ENCODE peak calls at places on chromosomes 4 and X, in four cellular contexts. W is HepG2, O is K562, L is GM12878. H is an unnamed sample.

GRCh38 chr4:10730019-10730418 is 45.5 kb upstream of the CLNK start:
- DNase-seq in W (no peak), O (no peak), L (peak), H (no peak)

GRCh38 chrX:123083924-123084323 is 100.2 kb upstream of the GRIA3 start:
- DNase-seq in L (no peak), O (no peak), W (no peak), H (no peak)

GRCh38 chr4:182017038-182017437 is 226.2 kb upstream of the TENM3 start:
- DNase-seq in L (no peak), W (no peak), O (no peak), H (no peak)

GRCh38 chrX:113743069-113743468 is 840.8 kb upstream of the HTR2C start:
- DNase-seq in W (no peak), O (no peak), L (no peak), H (no peak)

GRCh38 chr4:112082954-112083586 is 62.2 kb upstream of the FAM241A start:
- DNase-seq in O (no peak), W (peak), L (no peak), H (peak)

GRCh38 chr4:140363051-140363450 is 10.4 kb upstream of the SCOC start:
- DNase-seq in O (no peak), L (no peak), W (peak), H (no peak)

GRCh38 chr4:71195932-71196331 is 142.9 kb upstream of the SLC4A4 start:
- DNase-seq in W (no peak), L (no peak), O (no peak), H (no peak)

GRCh38 chr4:6012200-6012599 is 6.0 kb downstream of the C4orf50 start:
- DNase-seq in L (no peak), W (no peak), O (no peak), H (no peak)

GRCh38 chr4:169335331-169335730 is 64.6 kb upstream of the SH3RF1 start:
- DNase-seq in L (no peak), O (no peak), W (no peak), H (no peak)

GRCh38 chr4:88999392-88999791 is 57.6 kb downstream of the FAM13A start:
- DNase-seq in W (no peak), O (no peak), L (no peak), H (no peak)

GRCh38 chrX:31092476-31092875 is 20.6 kb upstream of the FTHL17 start:
- DNase-seq in W (no peak), O (no peak), L (no peak), H (no peak)

GRCh38 chr4:139889194-139889762 is 223.7 kb downstream of the MGST2 start:
- DNase-seq in O (no peak), L (no peak), W (no peak), H (no peak)

GRCh38 chr4:169756971-169757574 is 671 bp downstream of the HPF1 start:
- DNase-seq in O (no peak), L (no peak), W (peak), H (no peak)

GRCh38 chrX:88438209-88438608 is 308.8 kb upstream of the CPXCR1 start:
- DNase-seq in L (no peak), O (no peak), W (no peak), H (no peak)

GRCh38 chrX:134727363-134727762 is 69.1 kb upstream of the PLAC1 start:
- DNase-seq in L (no peak), O (no peak), W (peak), H (peak)

GRCh38 chr4:1043658-1044468 is 32.4 kb downstream of the FGFRL1 start:
- DNase-seq in L (no peak), W (peak), O (peak), H (peak)
- TF ChIP-seq CEBPB in L (no peak), W (peak), O (peak), H (peak)

DNA sequence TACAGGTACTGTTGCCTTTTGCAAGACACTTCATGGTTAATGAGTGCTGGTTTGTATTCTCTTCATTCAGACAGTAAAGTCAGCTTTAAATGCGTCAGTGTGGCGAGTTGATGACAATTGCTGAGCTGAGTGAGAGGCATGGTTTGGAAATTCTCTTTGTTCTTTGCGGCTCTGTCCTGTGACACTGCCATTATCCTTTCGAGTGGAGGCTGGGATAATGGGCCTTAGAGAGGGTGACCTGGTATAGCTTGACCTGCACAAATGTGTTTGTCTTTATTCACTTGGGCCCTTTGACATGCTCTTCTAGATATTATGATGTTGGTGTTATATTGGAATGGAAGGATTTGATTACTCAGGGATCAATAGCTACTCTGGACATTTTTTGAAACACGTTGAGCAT is 208.5 kb upstream of the FAT1 start:
- DNase-seq in O (no peak), L (no peak), W (peak), H (no peak)
- TF ChIP-seq POLR2AphosphoS2 in O (no peak), L (no peak), W (no peak), H (no peak)

GRCh38 chr4:56978750-56979303 is at the start of gene POLR2B:
- DNase-seq in O (peak), L (peak), W (peak), H (peak)

GRCh38 chr4:56977321-56978012 is at the start of gene NOA1:
- DNase-seq in W (peak), L (peak), O (peak), H (peak)

GRCh38 chr4:56976878-56977320 is 507 bp downstream of the NOA1 start:
- DNase-seq in W (peak), L (no peak), O (peak), H (peak)

GRCh38 chr4:56981795-56982201 is 3.1 kb downstream of the POLR2B start:
- DNase-seq in O (no peak), L (no peak), W (no peak), H (no peak)

GRCh38 chr4:56979674-56980073 is 978 bp downstream of the POLR2B start:
- DNase-seq in L (no peak), W (peak), O (no peak), H (no peak)
- TF ChIP-seq CEBPB in L (no peak), W (no peak), O (no peak), H (no peak)

DNA sequence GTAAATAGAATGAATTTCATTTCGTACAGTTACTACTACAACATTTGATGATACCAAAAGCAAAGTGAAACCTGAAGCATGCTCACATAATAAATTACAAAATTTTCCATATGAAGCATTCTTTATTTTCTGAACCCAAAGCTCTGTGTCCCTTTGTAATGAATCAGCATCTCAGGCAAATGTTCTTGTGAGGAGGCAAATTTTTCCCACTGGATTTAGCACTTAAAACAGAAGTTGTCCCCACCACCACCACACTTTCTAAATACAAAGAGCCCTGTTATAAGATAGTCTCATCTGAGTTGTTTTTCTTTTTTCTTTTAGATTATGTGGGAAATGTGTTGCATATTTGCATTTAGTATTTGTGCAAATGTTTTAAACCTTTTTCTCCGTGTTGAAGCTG is 70.6 kb upstream of the NFKB1 start:
- DNase-seq in L (no peak), W (no peak), O (no peak), H (no peak)
- TF ChIP-seq POLR2AphosphoS2 in L (no peak), W (no peak), O (no peak), H (no peak)

GRCh38 chr4:3449574-3450534 is 8.1 kb downstream of the HGFAC start:
- DNase-seq in L (no peak), O (no peak), W (no peak), H (no peak)

GRCh38 chr4:3450643-3451042 is 8.9 kb downstream of the HGFAC start:
- DNase-seq in W (no peak), L (no peak), O (no peak), H (no peak)

GRCh38 chr4:3451956-3452355 is 10.2 kb downstream of the HGFAC start:
- DNase-seq in W (no peak), O (no peak), L (no peak), H (no peak)

GRCh38 chr4:3449047-3449573 is 7.3 kb downstream of the HGFAC start:
- DNase-seq in L (no peak), O (no peak), W (no peak), H (no peak)

GRCh38 chr4:3452376-3452775 is 10.6 kb downstream of the HGFAC start:
- DNase-seq in W (peak), L (no peak), O (peak), H (no peak)
- TF ChIP-seq CEBPB in W (no peak), L (no peak), O (no peak), H (no peak)

GRCh38 chr4:163495900-163496299 is 1.4 kb downstream of the TMA16 start:
- DNase-seq in W (no peak), O (no peak), L (peak), H (no peak)
- TF ChIP-seq POLR2AphosphoS2 in W (no peak), O (no peak), L (no peak), H (no peak)

GRCh38 chrX:47170861-47171692 is 22.6 kb upstream of the UBA1 start:
- DNase-seq in L (no peak), W (no peak), O (no peak), H (no peak)

GRCh38 chrX:47168495-47169073 is 23.6 kb downstream of the RBM10 start:
- DNase-seq in W (no peak), L (no peak), O (no peak), H (no peak)

GRCh38 chrX:47169273-47169672 is 24.3 kb downstream of the RBM10 start:
- DNase-seq in O (no peak), L (no peak), W (no peak), H (no peak)

GRCh38 chrX:47171996-47172395 is 21.6 kb upstream of the UBA1 start:
- DNase-seq in W (no peak), O (no peak), L (no peak), H (no peak)

DNA sequence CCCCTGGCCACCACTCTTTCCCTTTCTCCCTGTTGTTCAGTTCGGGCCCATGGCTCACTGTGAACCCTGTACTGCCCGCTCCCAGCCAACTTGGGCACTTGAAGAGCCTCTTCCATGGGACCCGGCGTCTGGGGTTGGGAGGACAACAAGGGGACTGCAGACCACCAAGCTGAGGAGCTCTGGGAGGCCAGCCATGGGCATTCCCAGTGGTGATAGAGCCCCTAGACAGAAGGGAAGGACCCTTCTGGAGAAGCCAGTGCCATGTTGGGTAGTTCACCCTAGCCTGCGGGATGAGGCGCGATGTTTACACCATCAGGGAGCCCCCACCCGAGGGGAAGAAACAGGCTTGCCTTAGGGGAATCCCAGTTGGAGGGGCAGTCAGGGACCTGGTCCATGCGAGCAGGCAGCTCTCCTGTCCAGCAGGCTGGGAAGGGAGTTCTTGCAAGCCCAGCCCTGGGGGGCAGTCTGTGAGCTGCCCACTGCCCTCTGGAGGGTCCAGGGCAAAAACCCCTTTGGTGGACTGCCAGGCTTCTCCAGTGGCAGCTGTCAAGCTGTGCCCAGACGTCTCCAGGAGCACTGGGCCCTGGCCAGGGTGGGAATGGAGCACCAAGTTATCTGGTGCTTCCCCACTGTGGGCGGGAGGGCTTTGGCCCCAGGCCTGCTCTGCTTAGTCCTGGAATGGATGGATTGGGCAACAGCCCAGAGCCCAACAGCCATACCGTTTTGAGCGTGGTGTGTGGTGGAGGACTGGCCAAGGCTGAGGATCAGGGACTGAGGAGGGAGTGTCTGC is 23.7 kb upstream of the UBA1 start:
- DNase-seq in W (no peak), O (no peak), L (no peak), H (no peak)
- TF ChIP-seq CEBPB in W (no peak), O (no peak), L (no peak), H (no peak)

GRCh38 chr4:137363496-137363895 is 168.8 kb downstream of the PCDH18 start:
- DNase-seq in W (no peak), L (no peak), O (no peak), H (no peak)

GRCh38 chr4:137360701-137361213 is 171.5 kb downstream of the PCDH18 start:
- DNase-seq in O (no peak), L (no peak), W (no peak), H (no peak)

GRCh38 chr4:137359691-137360315 is 172.5 kb downstream of the PCDH18 start:
- DNase-seq in O (no peak), L (no peak), W (no peak), H (no peak)

GRCh38 chr4:137367608-137368007 is 164.7 kb downstream of the PCDH18 start:
- DNase-seq in O (no peak), L (no peak), W (no peak), H (no peak)

GRCh38 chr4:137361756-137362470 is 170.4 kb downstream of the PCDH18 start:
- DNase-seq in W (no peak), L (no peak), O (no peak), H (no peak)
- TF ChIP-seq POLR2AphosphoS2 in W (no peak), L (no peak), O (no peak), H (no peak)

H was measured in A549.